ENCODE peak calls at places on chromosomes 7 and 10, in five cellular contexts. O is HepG2, J is GM23338, U is fibroblast of lung, S is IMR-90. M is an unnamed sample.

GRCh38 chr7:64045301-64046040 is at the start of gene ZNF727:
- DNase-seq in O (no peak), J (no peak), U (no peak), S (no peak), M (no peak)

GRCh38 chr10:48404646-48405045 is 98.2 kb downstream of the MAPK8 start:
- DNase-seq in O (no peak), J (no peak), U (peak), S (peak), M (peak)

GRCh38 chr10:79052311-79053080 is 16.3 kb upstream of the ZMIZ1 start:
- DNase-seq in O (peak), J (peak), U (no peak), S (no peak), M (peak)

GRCh38 chr7:113730309-113730955 is 188.4 kb downstream of the PPP1R3A start:
- DNase-seq in O (no peak), J (no peak), U (peak), S (peak), M (peak)

GRCh38 chr7:6589829-6590644 is at the start of gene INTS15:
- DNase-seq in O (peak), J (peak), U (peak), S (peak), M (peak)

GRCh38 chr10:3542185-3542611 is 242.8 kb downstream of the KLF6 start:
- DNase-seq in O (no peak), J (no peak), U (peak), S (peak), M (peak)

GRCh38 chr10:35306852-35307251 is 29.5 kb upstream of the CCNY start:
- DNase-seq in O (peak), J (no peak), U (no peak), S (peak), M (peak)

GRCh38 chr10:113128450-113129105 is 178.5 kb downstream of the TCF7L2 start:
- DNase-seq in O (no peak), J (no peak), U (no peak), S (no peak), M (peak)

GRCh38 chr7:95396136-95397032 is at the start of gene PON3:
- DNase-seq in O (peak), J (peak), U (no peak), S (no peak), M (no peak)

GRCh38 chr7:32206987-32207386 is 136.8 kb upstream of the PDE1C start:
- DNase-seq in O (peak), J (peak), U (peak), S (peak), M (peak)

GRCh38 chr10:102347236-102347828 is 48.2 kb upstream of the NFKB2 start:
- DNase-seq in O (peak), J (peak), U (peak), S (peak), M (peak)

GRCh38 chr7:118586248-118586647 is 361.7 kb downstream of the ANKRD7 start:
- DNase-seq in O (no peak), J (no peak), U (no peak), S (no peak), M (no peak)

GRCh38 chr7:118590107-118590506 is 365.6 kb downstream of the ANKRD7 start:
- DNase-seq in O (no peak), J (peak), U (no peak), S (no peak), M (peak)
- TF ChIP-seq CTCF in O (no peak), J (peak), U (peak), S (peak), M (peak)

GRCh38 chr7:93923291-93923690 is 1.8 kb downstream of the GNG11 start:
- DNase-seq in O (no peak), J (no peak), U (peak), S (no peak), M (peak)
- H3K4me3 ChIP-seq in O (no peak), J (no peak), U (peak), S (peak), M (peak)

GRCh38 chr10:69239106-69239505 is 19.0 kb downstream of the HKDC1 start:
- DNase-seq in O (no peak), J (no peak), U (no peak), S (no peak), M (no peak)
- TF ChIP-seq CTCF in O (no peak), J (no peak), U (no peak), S (no peak), M (no peak)

GRCh38 chr10:6562221-6562620 is 17.9 kb downstream of the PRKCQ start:
- DNase-seq in O (no peak), J (no peak), U (no peak), S (no peak), M (no peak)

GRCh38 chr10:6561552-6561951 is 18.5 kb downstream of the PRKCQ start:
- DNase-seq in O (no peak), J (no peak), U (no peak), S (no peak), M (no peak)

GRCh38 chr10:6558272-6558671 is 21.8 kb downstream of the PRKCQ start:
- DNase-seq in O (no peak), J (no peak), U (no peak), S (no peak), M (no peak)

GRCh38 chr10:6563075-6563474 is 17.0 kb downstream of the PRKCQ start:
- DNase-seq in O (no peak), J (peak), U (no peak), S (no peak), M (no peak)

GRCh38 chr10:6558759-6559429 is 21.2 kb downstream of the PRKCQ start:
- DNase-seq in O (no peak), J (no peak), U (no peak), S (no peak), M (no peak)
- H3K4me3 ChIP-seq in O (no peak), J (no peak), U (no peak), S (no peak), M (no peak)

DNA sequence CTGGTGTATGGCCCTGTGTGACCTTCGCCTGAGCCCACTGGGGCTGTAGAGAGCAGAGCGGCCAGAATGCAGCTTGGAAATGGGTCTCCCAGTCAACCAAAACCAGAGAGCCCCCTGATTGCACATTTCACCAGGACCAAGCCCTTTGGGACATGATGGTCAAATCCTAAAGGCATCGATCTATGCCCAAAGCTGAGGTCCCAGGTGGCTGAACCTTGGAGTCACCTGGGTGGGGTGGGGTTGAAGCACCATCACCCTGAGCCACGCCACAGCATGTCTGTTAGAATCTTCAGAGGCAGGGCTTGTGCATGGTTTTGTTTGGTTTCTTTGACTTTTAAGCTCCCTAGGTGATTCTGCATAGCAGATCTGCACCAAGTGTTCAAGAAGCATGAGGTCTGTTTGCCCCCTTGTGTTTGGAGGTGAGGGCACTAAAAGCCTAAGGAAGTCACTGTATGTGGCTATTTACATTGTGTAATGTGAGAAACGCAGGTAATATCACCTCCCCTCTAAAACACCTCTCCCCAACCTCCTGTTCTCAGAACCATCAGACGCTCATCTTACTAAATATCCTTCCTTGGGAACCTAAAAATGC is 9.6 kb downstream of the PKD1L1 start:
- DNase-seq in O (no peak), J (no peak), U (peak), S (no peak), M (no peak)
- TF ChIP-seq CTCF in O (peak), J (peak), U (no peak), S (peak), M (peak)

GRCh38 chr7:155939350-155939749 is 127.1 kb upstream of the SHH start:
- DNase-seq in O (no peak), J (no peak), U (no peak), S (no peak), M (no peak)

GRCh38 chr7:155938129-155938528 is 125.9 kb upstream of the SHH start:
- DNase-seq in O (no peak), J (no peak), U (no peak), S (no peak), M (no peak)

GRCh38 chr7:155935726-155936125 is 123.5 kb upstream of the SHH start:
- DNase-seq in O (no peak), J (no peak), U (no peak), S (no peak), M (no peak)

GRCh38 chr7:155931386-155932085 is 119.3 kb upstream of the SHH start:
- DNase-seq in O (no peak), J (no peak), U (no peak), S (no peak), M (no peak)

GRCh38 chr7:155935005-155935557 is 122.8 kb upstream of the SHH start:
- DNase-seq in O (no peak), J (no peak), U (no peak), S (no peak), M (no peak)
- H3K4me3 ChIP-seq in O (no peak), J (no peak), U (no peak), S (no peak), M (no peak)

GRCh38 chr7:39810204-39810642 is 139.8 kb upstream of the CDK13 start:
- DNase-seq in O (no peak), J (peak), U (no peak), S (no peak), M (no peak)
- TF ChIP-seq CTCF in O (no peak), J (peak), U (no peak), S (no peak), M (no peak)

DNA sequence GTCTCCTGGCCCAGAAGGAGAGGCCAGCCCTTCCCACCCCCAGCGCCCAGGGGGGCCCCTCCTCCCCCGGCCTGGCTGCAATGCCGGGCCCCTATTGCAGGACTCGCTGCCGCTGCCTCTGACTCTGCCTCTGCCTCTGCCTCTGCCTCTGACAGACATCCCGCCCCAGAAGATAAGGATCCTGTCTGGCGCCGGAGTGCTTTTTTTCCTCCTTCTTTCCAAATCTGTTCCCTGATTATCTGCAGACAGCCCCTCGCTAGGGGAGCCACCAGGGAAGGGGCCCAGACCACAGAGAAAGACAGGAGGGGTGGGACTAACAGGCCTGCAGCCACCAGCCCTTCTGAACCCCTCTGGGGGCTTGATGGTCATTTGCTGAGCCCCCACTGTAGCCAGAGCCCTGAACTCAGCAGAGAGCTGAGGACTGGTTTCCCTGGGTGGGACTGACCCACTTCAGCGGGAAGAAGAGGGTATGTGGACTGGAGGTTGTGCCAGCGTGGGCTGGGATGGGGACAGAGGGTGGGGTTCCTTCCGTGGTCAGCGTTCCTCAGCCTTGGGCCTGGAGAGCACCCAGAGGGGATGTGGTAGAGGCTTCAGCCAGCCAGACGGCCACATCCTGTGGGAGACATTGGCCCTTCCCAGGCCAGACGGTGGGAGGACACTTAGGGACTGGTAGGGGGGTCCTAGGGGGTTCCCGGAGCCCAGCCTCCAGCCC is 22.8 kb downstream of the UNC5B start:
- DNase-seq in O (no peak), J (no peak), U (peak), S (peak), M (peak)
- H3K4me3 ChIP-seq in O (no peak), J (no peak), U (no peak), S (no peak), M (no peak)

DNA sequence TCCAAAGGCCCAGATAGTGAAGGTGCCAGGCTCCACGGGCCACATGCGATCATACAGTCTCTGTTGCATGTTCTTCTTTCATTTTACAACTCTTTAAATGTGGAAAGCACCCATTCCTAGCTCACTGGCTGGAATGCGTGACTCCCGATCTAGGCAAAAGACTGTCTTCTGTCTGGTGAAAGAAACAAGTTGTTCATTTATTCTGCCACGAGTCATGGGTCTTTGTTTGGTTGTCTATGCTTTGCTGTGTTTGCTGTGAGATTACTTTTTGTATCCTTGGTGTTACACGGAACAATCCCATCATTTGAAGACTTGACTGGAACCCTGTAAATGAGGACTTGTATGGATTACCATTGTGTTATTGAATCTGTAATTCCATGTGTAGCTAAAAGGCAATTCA is 41.9 kb downstream of the NPVF start:
- DNase-seq in O (no peak), J (no peak), U (no peak), S (no peak), M (no peak)
- TF ChIP-seq CTCF in O (no peak), J (no peak), U (no peak), S (no peak), M (no peak)